ENCODE peak calls at places on chromosomes 16 and 17, in seven cellular contexts. One of them, this sample, is unnamed.

GRCh38 chr16:79334127-79334526 is 266.4 kb downstream of the MAF start:
- DNase-seq in A549: peak; percentile 4
- DNase-seq in spleen: no peak
- DNase-seq in adrenal gland: peak; percentile 33
- DNase-seq in stomach: no peak
- DNase-seq in HCT116: no peak
- DNase-seq in lower leg skin: peak; percentile 79
- DNase-seq in this sample: no peak

GRCh38 chr16:58510097-58510775 is 5.1 kb upstream of the SETD6 start:
- DNase-seq in A549: no peak
- DNase-seq in lower leg skin: peak; percentile 77
- DNase-seq in spleen: peak; percentile 68
- DNase-seq in HCT116: no peak
- DNase-seq in stomach: peak; percentile 20
- DNase-seq in adrenal gland: peak; percentile 20
- DNase-seq in this sample: no peak

GRCh38 chr17:75343007-75343406 is 53.8 kb upstream of the SLC25A19 start:
- DNase-seq in A549: no peak
- DNase-seq in spleen: no peak
- DNase-seq in adrenal gland: no peak
- DNase-seq in HCT116: no peak
- DNase-seq in stomach: no peak
- DNase-seq in lower leg skin: no peak
- DNase-seq in this sample: peak; percentile 16

GRCh38 chr17:21033350-21033749 is 9.5 kb downstream of the USP22 start:
- DNase-seq in lower leg skin: no peak
- DNase-seq in A549: no peak
- DNase-seq in spleen: no peak
- DNase-seq in HCT116: no peak
- DNase-seq in adrenal gland: no peak
- DNase-seq in stomach: no peak
- DNase-seq in this sample: no peak

GRCh38 chr17:17837966-17838962 is 1.5 kb upstream of the SREBF1 start:
- DNase-seq in HCT116: peak; percentile 75
- DNase-seq in stomach: no peak
- DNase-seq in adrenal gland: peak; percentile 70
- DNase-seq in spleen: no peak
- DNase-seq in A549: peak; percentile 77
- DNase-seq in lower leg skin: no peak
- DNase-seq in this sample: peak; percentile 78

GRCh38 chr16:83473926-83474660 is 333.7 kb upstream of the HSBP1 start:
- DNase-seq in HCT116: no peak
- DNase-seq in stomach: no peak
- DNase-seq in A549: no peak
- DNase-seq in adrenal gland: no peak
- DNase-seq in spleen: no peak
- DNase-seq in lower leg skin: no peak
- DNase-seq in this sample: no peak

GRCh38 chr17:64110436-64111152 is 19.4 kb downstream of the ERN1 start:
- DNase-seq in stomach: no peak
- DNase-seq in adrenal gland: no peak
- DNase-seq in A549: no peak
- DNase-seq in lower leg skin: no peak
- DNase-seq in spleen: no peak
- DNase-seq in HCT116: no peak
- DNase-seq in this sample: no peak

GRCh38 chr16:66741131-66741900 is 10.1 kb downstream of the DYNC1LI2 start:
- DNase-seq in adrenal gland: peak; percentile 95
- DNase-seq in stomach: peak; percentile 91
- DNase-seq in lower leg skin: peak; percentile 97
- DNase-seq in spleen: no peak
- DNase-seq in A549: peak; percentile 68
- DNase-seq in HCT116: peak; percentile 48
- DNase-seq in this sample: peak; percentile 89

GRCh38 chr17:5535436-5535835 is 48.9 kb downstream of the NLRP1 start:
- DNase-seq in lower leg skin: no peak
- DNase-seq in HCT116: no peak
- DNase-seq in A549: no peak
- DNase-seq in adrenal gland: no peak
- DNase-seq in spleen: no peak
- DNase-seq in stomach: no peak
- DNase-seq in this sample: no peak

GRCh38 chr17:73401911-73402310 is 90.1 kb upstream of the CDC42EP4 start:
- DNase-seq in lower leg skin: no peak
- DNase-seq in adrenal gland: peak; percentile 52
- DNase-seq in stomach: no peak
- DNase-seq in HCT116: no peak
- DNase-seq in spleen: peak; percentile 72
- DNase-seq in A549: no peak
- DNase-seq in this sample: peak; percentile 52

GRCh38 chr17:34862384-34862783 is 98.9 kb downstream of the CCT6B start:
- DNase-seq in A549: no peak
- DNase-seq in lower leg skin: no peak
- DNase-seq in HCT116: no peak
- DNase-seq in adrenal gland: no peak
- DNase-seq in spleen: no peak
- DNase-seq in stomach: no peak
- DNase-seq in this sample: no peak

GRCh38 chr16:11868412-11868980 is 17.2 kb upstream of the RSL1D1 start:
- DNase-seq in lower leg skin: no peak
- DNase-seq in HCT116: no peak
- DNase-seq in A549: no peak
- DNase-seq in spleen: no peak
- DNase-seq in stomach: no peak
- DNase-seq in adrenal gland: no peak
- DNase-seq in this sample: no peak

GRCh38 chr16:11674818-11675560 is 6.7 kb downstream of the SNN start:
- DNase-seq in HCT116: peak; percentile 15
- DNase-seq in adrenal gland: no peak
- DNase-seq in A549: no peak
- DNase-seq in stomach: no peak
- DNase-seq in lower leg skin: no peak
- DNase-seq in spleen: no peak
- DNase-seq in this sample: no peak

GRCh38 chr17:28338056-28338768 is 2.7 kb downstream of the TNFAIP1 start:
- DNase-seq in stomach: no peak
- DNase-seq in adrenal gland: no peak
- DNase-seq in HCT116: no peak
- DNase-seq in lower leg skin: no peak
- DNase-seq in A549: no peak
- DNase-seq in spleen: no peak
- DNase-seq in this sample: no peak

GRCh38 chr17:41013606-41014005 is 4.7 kb upstream of the KRTAP3-1 start:
- DNase-seq in lower leg skin: no peak
- DNase-seq in A549: no peak
- DNase-seq in stomach: no peak
- DNase-seq in HCT116: no peak
- DNase-seq in spleen: no peak
- DNase-seq in adrenal gland: no peak
- DNase-seq in this sample: no peak

GRCh38 chr17:30340957-30341356 is 7.1 kb upstream of the TMIGD1 start:
- DNase-seq in lower leg skin: no peak
- DNase-seq in adrenal gland: no peak
- DNase-seq in A549: no peak
- DNase-seq in HCT116: no peak
- DNase-seq in spleen: no peak
- DNase-seq in stomach: no peak
- DNase-seq in this sample: no peak

GRCh38 chr16:10386517-10387377 is 886 bp downstream of the ATF7IP2 start:
- DNase-seq in stomach: no peak
- DNase-seq in adrenal gland: no peak
- DNase-seq in A549: no peak
- DNase-seq in HCT116: no peak
- DNase-seq in spleen: no peak
- DNase-seq in lower leg skin: no peak
- DNase-seq in this sample: no peak

GRCh38 chr17:41717408-41718286 is 5.5 kb downstream of the GAST start:
- DNase-seq in lower leg skin: no peak
- DNase-seq in adrenal gland: no peak
- DNase-seq in HCT116: no peak
- DNase-seq in stomach: no peak
- DNase-seq in spleen: no peak
- DNase-seq in A549: no peak
- DNase-seq in this sample: no peak

GRCh38 chr17:40606548-40607353 is 40.9 kb downstream of the SMARCE1 start:
- DNase-seq in stomach: no peak
- DNase-seq in adrenal gland: no peak
- DNase-seq in spleen: no peak
- DNase-seq in lower leg skin: no peak
- DNase-seq in A549: no peak
- DNase-seq in HCT116: no peak
- DNase-seq in this sample: no peak

GRCh38 chr17:77440571-77440981 is 299.8 kb downstream of the SEC14L1 start:
- DNase-seq in adrenal gland: no peak
- DNase-seq in spleen: peak; percentile 89
- DNase-seq in lower leg skin: no peak
- DNase-seq in HCT116: no peak
- DNase-seq in A549: no peak
- DNase-seq in stomach: no peak
- DNase-seq in this sample: no peak

GRCh38 chr16:55045329-55046145 is 114.9 kb downstream of the IRX5 start:
- DNase-seq in lower leg skin: peak; percentile 57
- DNase-seq in HCT116: no peak
- DNase-seq in adrenal gland: no peak
- DNase-seq in spleen: no peak
- DNase-seq in A549: no peak
- DNase-seq in stomach: no peak
- DNase-seq in this sample: no peak

GRCh38 chr16:50597563-50598255 is 49.5 kb downstream of the NKD1 start:
- DNase-seq in stomach: no peak
- DNase-seq in adrenal gland: no peak
- DNase-seq in lower leg skin: no peak
- DNase-seq in spleen: peak; percentile 56
- DNase-seq in HCT116: no peak
- DNase-seq in A549: no peak
- DNase-seq in this sample: no peak

GRCh38 chr17:5821057-5821456 is 236.7 kb upstream of the NLRP1 start:
- DNase-seq in A549: no peak
- DNase-seq in spleen: no peak
- DNase-seq in HCT116: no peak
- DNase-seq in lower leg skin: no peak
- DNase-seq in stomach: no peak
- DNase-seq in adrenal gland: no peak
- DNase-seq in this sample: no peak

GRCh38 chr17:57622886-57623433 is 122.1 kb downstream of the CCDC182 start:
- DNase-seq in HCT116: no peak
- DNase-seq in A549: peak; percentile 45
- DNase-seq in adrenal gland: peak; percentile 58
- DNase-seq in spleen: peak; percentile 82
- DNase-seq in stomach: no peak
- DNase-seq in lower leg skin: no peak
- DNase-seq in this sample: no peak

GRCh38 chr17:27633312-27634025 is 2.5 kb downstream of the LGALS9 start:
- DNase-seq in lower leg skin: no peak
- DNase-seq in A549: no peak
- DNase-seq in spleen: peak; percentile 78
- DNase-seq in adrenal gland: peak; percentile 59
- DNase-seq in stomach: no peak
- DNase-seq in HCT116: no peak
- DNase-seq in this sample: no peak

GRCh38 chr16:22035094-22035675 is 27.3 kb downstream of the MOSMO start:
- DNase-seq in adrenal gland: no peak
- DNase-seq in lower leg skin: no peak
- DNase-seq in A549: no peak
- DNase-seq in stomach: no peak
- DNase-seq in HCT116: no peak
- DNase-seq in spleen: no peak
- DNase-seq in this sample: no peak

GRCh38 chr17:41415411-41415810 is 9.0 kb downstream of the KRT37 start:
- DNase-seq in A549: no peak
- DNase-seq in spleen: no peak
- DNase-seq in stomach: no peak
- DNase-seq in lower leg skin: no peak
- DNase-seq in HCT116: no peak
- DNase-seq in adrenal gland: no peak
- DNase-seq in this sample: no peak

GRCh38 chr16:81485824-81486554 is 41.4 kb downstream of the CMIP start:
- DNase-seq in spleen: no peak
- DNase-seq in stomach: no peak
- DNase-seq in HCT116: peak; percentile 22
- DNase-seq in A549: peak; percentile 47
- DNase-seq in adrenal gland: peak; percentile 77
- DNase-seq in lower leg skin: no peak
- DNase-seq in this sample: no peak

GRCh38 chr17:16584273-16584995 is 15.4 kb upstream of the ZNF287 start:
- DNase-seq in HCT116: no peak
- DNase-seq in lower leg skin: peak; percentile 98
- DNase-seq in stomach: peak; percentile 94
- DNase-seq in A549: peak; percentile 97
- DNase-seq in spleen: peak; percentile 95
- DNase-seq in adrenal gland: peak; percentile 93
- DNase-seq in this sample: peak; percentile 87
- H3K4me3 ChIP-seq in HCT116: no peak overlapping the region
- H3K4me3 ChIP-seq in lower leg skin: no peak overlapping the region
- H3K4me3 ChIP-seq in stomach: peak overlapping the region; percentile 47
- H3K4me3 ChIP-seq in A549: peak overlapping the region; percentile 31
- H3K4me3 ChIP-seq in spleen: peak overlapping the region; percentile 64
- H3K4me3 ChIP-seq in adrenal gland: no peak overlapping the region
- H3K4me3 ChIP-seq in this sample: peak overlapping the region; percentile 38

GRCh38 chr16:41439-42068 is 11.9 kb downstream of the POLR3K start:
- DNase-seq in A549: no peak
- DNase-seq in HCT116: no peak
- DNase-seq in lower leg skin: no peak
- DNase-seq in spleen: no peak
- DNase-seq in adrenal gland: no peak
- DNase-seq in stomach: no peak
- DNase-seq in this sample: no peak
- TF ChIP-seq POLR2A in A549: no peak
- TF ChIP-seq POLR2A in HCT116: no peak
- TF ChIP-seq POLR2A in lower leg skin: no peak
- TF ChIP-seq POLR2A in spleen: no peak
- TF ChIP-seq POLR2A in adrenal gland: no peak
- TF ChIP-seq POLR2A in stomach: no peak
- TF ChIP-seq POLR2A in this sample: no peak

DNA sequence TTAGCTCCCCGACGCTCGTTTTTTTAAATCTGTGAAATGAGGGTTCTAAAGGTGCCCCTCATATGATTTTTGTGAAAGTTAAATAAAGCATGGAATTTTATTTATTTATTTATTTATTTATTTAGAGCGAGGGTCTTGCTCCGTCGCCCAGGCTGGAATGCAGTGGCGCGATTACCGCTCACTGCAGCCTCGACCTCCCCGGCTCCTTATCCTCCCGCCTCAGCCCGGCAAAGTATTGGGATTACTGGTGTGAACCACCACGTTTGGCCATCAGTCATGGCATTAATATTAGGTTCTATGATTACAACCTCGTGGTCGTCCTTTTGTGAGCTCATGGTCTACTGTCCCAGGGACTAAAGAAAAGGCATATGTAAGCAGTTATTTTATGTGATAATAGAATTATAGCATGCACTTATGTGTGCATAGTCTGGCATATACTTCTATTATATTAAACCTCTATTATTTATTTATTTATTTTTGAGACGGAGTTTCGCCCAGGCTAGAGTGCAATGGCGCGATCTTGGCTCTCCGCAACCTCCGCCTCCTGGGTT is 557 bp upstream of the LUC7L start:
- DNase-seq in HCT116: no peak
- DNase-seq in adrenal gland: no peak
- DNase-seq in A549: no peak
- DNase-seq in spleen: no peak
- DNase-seq in lower leg skin: no peak
- DNase-seq in stomach: no peak
- DNase-seq in this sample: no peak
- H3K4me3 ChIP-seq in HCT116: no peak overlapping the region
- H3K4me3 ChIP-seq in adrenal gland: no peak overlapping the region
- H3K4me3 ChIP-seq in A549: peak overlapping the region; percentile 75
- H3K4me3 ChIP-seq in spleen: peak overlapping the region; percentile 87
- H3K4me3 ChIP-seq in lower leg skin: no peak overlapping the region
- H3K4me3 ChIP-seq in stomach: peak overlapping the region; percentile 89
- H3K4me3 ChIP-seq in this sample: peak overlapping the region; percentile 96

GRCh38 chr16:27171584-27171983 is 31.7 kb upstream of the KDM8 start:
- DNase-seq in A549: no peak
- DNase-seq in HCT116: no peak
- DNase-seq in adrenal gland: no peak
- DNase-seq in stomach: no peak
- DNase-seq in spleen: no peak
- DNase-seq in lower leg skin: no peak
- DNase-seq in this sample: no peak
- TF ChIP-seq POLR2A in A549: no peak
- TF ChIP-seq POLR2A in HCT116: no peak
- TF ChIP-seq POLR2A in adrenal gland: no peak
- TF ChIP-seq POLR2A in stomach: no peak
- TF ChIP-seq POLR2A in spleen: no peak
- TF ChIP-seq POLR2A in lower leg skin: no peak
- TF ChIP-seq POLR2A in this sample: no peak